ENCODE peak calls at places on chromosomes 7 and 10, in eight cellular contexts. One of them, this sample, is unnamed.

GRCh38 chr7:158129037-158130022 is 458.3 kb downstream of the PTPRN2 start:
- DNase-seq in tibial artery: peak
- DNase-seq in colonic mucosa: no peak
- DNase-seq in PC-3: no peak
- DNase-seq in activated T-cell treated with anti-CD3 and anti-CD28 coated beads, Interleukin-2, amount 50 U/mL, for 48 hours: no peak
- DNase-seq in AG20443: no peak
- DNase-seq in T-cell: no peak
- DNase-seq in heart right ventricle: no peak
- DNase-seq in this sample: no peak

GRCh38 chr7:140653319-140654108 is 12.9 kb upstream of the DENND2A start:
- DNase-seq in colonic mucosa: peak
- DNase-seq in activated T-cell treated with anti-CD3 and anti-CD28 coated beads, Interleukin-2, amount 50 U/mL, for 48 hours: peak
- DNase-seq in tibial artery: peak
- DNase-seq in AG20443: peak
- DNase-seq in T-cell: no peak
- DNase-seq in PC-3: peak
- DNase-seq in heart right ventricle: peak
- DNase-seq in this sample: peak

GRCh38 chr10:78267598-78267997 is 233.9 kb downstream of the RPS24 start:
- DNase-seq in T-cell: no peak
- DNase-seq in colonic mucosa: no peak
- DNase-seq in PC-3: peak
- DNase-seq in AG20443: peak
- DNase-seq in heart right ventricle: no peak
- DNase-seq in activated T-cell treated with anti-CD3 and anti-CD28 coated beads, Interleukin-2, amount 50 U/mL, for 48 hours: no peak
- DNase-seq in tibial artery: no peak
- DNase-seq in this sample: peak

GRCh38 chr10:72083234-72084093 is 4.9 kb downstream of the SPOCK2 start:
- DNase-seq in activated T-cell treated with anti-CD3 and anti-CD28 coated beads, Interleukin-2, amount 50 U/mL, for 48 hours: no peak
- DNase-seq in AG20443: no peak
- DNase-seq in tibial artery: no peak
- DNase-seq in T-cell: no peak
- DNase-seq in colonic mucosa: no peak
- DNase-seq in PC-3: no peak
- DNase-seq in heart right ventricle: no peak
- DNase-seq in this sample: no peak

GRCh38 chr7:150793569-150794238 is 6.5 kb downstream of the TMEM176B start:
- DNase-seq in T-cell: no peak
- DNase-seq in AG20443: no peak
- DNase-seq in activated T-cell treated with anti-CD3 and anti-CD28 coated beads, Interleukin-2, amount 50 U/mL, for 48 hours: no peak
- DNase-seq in tibial artery: no peak
- DNase-seq in PC-3: peak
- DNase-seq in heart right ventricle: no peak
- DNase-seq in colonic mucosa: no peak
- DNase-seq in this sample: no peak

GRCh38 chr10:132563485-132564248 is 26.1 kb downstream of the INPP5A start:
- DNase-seq in tibial artery: no peak
- DNase-seq in colonic mucosa: no peak
- DNase-seq in T-cell: no peak
- DNase-seq in PC-3: no peak
- DNase-seq in activated T-cell treated with anti-CD3 and anti-CD28 coated beads, Interleukin-2, amount 50 U/mL, for 48 hours: no peak
- DNase-seq in AG20443: no peak
- DNase-seq in heart right ventricle: no peak
- DNase-seq in this sample: no peak

GRCh38 chr10:79923145-79923544 is 25.8 kb downstream of the SFTPD start:
- DNase-seq in colonic mucosa: no peak
- DNase-seq in AG20443: no peak
- DNase-seq in PC-3: no peak
- DNase-seq in activated T-cell treated with anti-CD3 and anti-CD28 coated beads, Interleukin-2, amount 50 U/mL, for 48 hours: no peak
- DNase-seq in tibial artery: no peak
- DNase-seq in heart right ventricle: no peak
- DNase-seq in T-cell: no peak
- DNase-seq in this sample: no peak

GRCh38 chr7:132414857-132415256 is 161.4 kb downstream of the PLXNA4 start:
- DNase-seq in colonic mucosa: no peak
- DNase-seq in activated T-cell treated with anti-CD3 and anti-CD28 coated beads, Interleukin-2, amount 50 U/mL, for 48 hours: no peak
- DNase-seq in tibial artery: no peak
- DNase-seq in AG20443: no peak
- DNase-seq in PC-3: no peak
- DNase-seq in T-cell: no peak
- DNase-seq in heart right ventricle: no peak
- DNase-seq in this sample: no peak

GRCh38 chr7:2201128-2201527 is 31.6 kb downstream of the MAD1L1 start:
- DNase-seq in colonic mucosa: no peak
- DNase-seq in T-cell: no peak
- DNase-seq in PC-3: no peak
- DNase-seq in tibial artery: peak
- DNase-seq in activated T-cell treated with anti-CD3 and anti-CD28 coated beads, Interleukin-2, amount 50 U/mL, for 48 hours: no peak
- DNase-seq in heart right ventricle: no peak
- DNase-seq in AG20443: no peak
- DNase-seq in this sample: no peak

GRCh38 chr7:90749774-90750173 is 153.7 kb downstream of the CDK14 start:
- DNase-seq in T-cell: no peak
- DNase-seq in heart right ventricle: no peak
- DNase-seq in PC-3: peak
- DNase-seq in activated T-cell treated with anti-CD3 and anti-CD28 coated beads, Interleukin-2, amount 50 U/mL, for 48 hours: no peak
- DNase-seq in AG20443: no peak
- DNase-seq in tibial artery: no peak
- DNase-seq in colonic mucosa: no peak
- DNase-seq in this sample: peak

This sample was measured in hepatocyte.